ENCODE peak calls at places on chromosomes 11 and 22, in six cellular contexts. T is A549, D is dorsolateral prefrontal cortex, P is Peyer's patch, B is foreskin fibroblast, M is K562. V is an unnamed sample.

GRCh38 chr11:33515347-33515746 is 185.3 kb downstream of the C11orf91 start:
- DNase-seq in T (no peak), D (no peak), P (no peak), B (peak), M (no peak), V (no peak)

GRCh38 chr22:39283312-39284141 is 35.9 kb downstream of the RPL3 start:
- DNase-seq in T (no peak), D (peak), P (no peak), B (no peak), M (peak), V (peak)

GRCh38 chr11:20162340-20162739 is 2.1 kb upstream of the DBX1 start:
- DNase-seq in T (no peak), D (no peak), P (no peak), B (no peak), M (no peak), V (no peak)

GRCh38 chr22:31615940-31616314 is 46.1 kb downstream of the PISD start:
- DNase-seq in T (no peak), D (no peak), P (no peak), B (no peak), M (no peak), V (no peak)

GRCh38 chr11:47867821-47868220 is 19.7 kb upstream of the NUP160 start:
- DNase-seq in T (no peak), D (no peak), P (no peak), B (no peak), M (no peak), V (peak)

GRCh38 chr11:5336331-5336730 is 7.0 kb downstream of the OR51B5 start:
- DNase-seq in T (no peak), D (no peak), P (no peak), B (peak), M (peak), V (peak)

GRCh38 chr11:71267807-71268421 is 15.5 kb upstream of the SHANK2 start:
- DNase-seq in T (no peak), D (no peak), P (no peak), B (no peak), M (no peak), V (no peak)

GRCh38 chr11:83694191-83694905 is 408.2 kb upstream of the CCDC90B start:
- DNase-seq in T (no peak), D (no peak), P (no peak), B (no peak), M (no peak), V (no peak)

GRCh38 chr11:85685131-85685819 is 720 bp downstream of the CCDC89 start:
- DNase-seq in T (no peak), D (peak), P (no peak), B (peak), M (no peak), V (peak)

GRCh38 chr11:31780078-31780971 is 30.8 kb downstream of the PAX6 start:
- DNase-seq in T (no peak), D (no peak), P (no peak), B (no peak), M (no peak), V (no peak)

GRCh38 chr11:117887431-117888139 is 11.1 kb upstream of the FXYD6 start:
- DNase-seq in T (no peak), D (no peak), P (no peak), B (no peak), M (no peak), V (no peak)

GRCh38 chr11:7457211-7457610 is 28.1 kb upstream of the OLFML1 start:
- DNase-seq in T (no peak), D (no peak), P (no peak), B (peak), M (no peak), V (no peak)

GRCh38 chr22:38965614-38966378 is 8.4 kb downstream of the APOBEC3A start:
- DNase-seq in T (no peak), D (no peak), P (no peak), B (no peak), M (peak), V (no peak)

GRCh38 chr11:62611705-62612365 is 740 bp downstream of the EML3 start:
- DNase-seq in T (peak), D (peak), P (peak), B (peak), M (peak), V (peak)
- TF ChIP-seq CTCF in T (no peak), D (no peak), P (peak), B (no peak), M (no peak), V (peak)

GRCh38 chr22:35637943-35638342 is 10.3 kb upstream of the APOL6 start:
- DNase-seq in T (no peak), D (no peak), P (no peak), B (no peak), M (no peak), V (no peak)
- H3K4me3 ChIP-seq in T (no peak), D (no peak), P (no peak), B (no peak), M (no peak), V (peak)

GRCh38 chr11:2166091-2166851 is 5.3 kb upstream of the INS start:
- DNase-seq in T (no peak), D (no peak), P (no peak), B (no peak), M (peak), V (peak)
- TF ChIP-seq CTCF in T (peak), D (peak), P (peak), B (peak), M (peak), V (peak)

DNA sequence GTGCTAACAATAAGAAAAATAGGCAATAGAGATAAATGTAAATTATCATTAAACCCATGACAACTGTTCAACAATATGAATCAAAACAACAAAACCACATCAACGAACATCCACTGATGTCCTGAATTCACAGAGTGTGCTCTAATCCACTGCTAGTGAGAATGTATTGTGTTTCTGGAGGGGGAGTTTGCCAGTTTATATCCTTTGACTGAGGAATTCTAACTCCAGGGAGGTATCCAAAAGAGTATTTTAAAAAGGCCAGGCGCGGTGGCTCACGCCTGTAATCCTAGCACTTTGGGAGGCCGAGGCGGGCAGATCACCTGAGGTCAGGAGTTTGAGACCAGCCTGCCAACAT is 1.7 kb upstream of the WEE1 start:
- DNase-seq in T (no peak), D (no peak), P (no peak), B (no peak), M (no peak), V (no peak)
- H3K4me3 ChIP-seq in T (no peak), D (no peak), P (no peak), B (no peak), M (no peak), V (no peak)

GRCh38 chr11:115911656-115912055 is 407.4 kb upstream of the CADM1 start:
- DNase-seq in T (no peak), D (no peak), P (no peak), B (no peak), M (no peak), V (peak)

GRCh38 chr11:115910379-115910778 is 406.2 kb upstream of the CADM1 start:
- DNase-seq in T (no peak), D (no peak), P (no peak), B (no peak), M (no peak), V (peak)

GRCh38 chr11:115916596-115916995 is 412.4 kb upstream of the CADM1 start:
- DNase-seq in T (no peak), D (no peak), P (no peak), B (no peak), M (no peak), V (no peak)

DNA sequence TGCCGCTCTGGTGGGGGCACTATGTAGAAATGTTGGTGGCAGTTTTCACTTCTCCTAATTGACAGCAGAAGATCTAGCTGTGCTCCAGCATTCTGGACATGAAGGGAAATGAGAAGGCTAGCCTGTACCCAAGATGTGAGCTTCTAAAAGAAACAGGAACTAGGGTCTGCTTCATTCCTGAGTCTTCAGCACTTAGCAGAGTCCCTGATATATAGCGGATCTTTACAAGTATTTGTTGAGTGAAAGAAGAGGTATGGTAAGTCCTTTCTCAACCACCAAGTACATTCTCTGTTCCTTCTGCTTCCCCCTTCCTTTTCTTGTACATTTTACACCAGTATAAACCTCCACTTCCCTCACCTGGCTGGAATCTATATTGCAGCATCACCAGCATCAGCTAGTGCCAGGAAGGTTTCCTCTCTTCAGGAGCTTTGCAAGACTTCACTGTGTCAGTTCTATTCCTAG is 408.3 kb upstream of the CADM1 start:
- DNase-seq in T (no peak), D (no peak), P (no peak), B (no peak), M (no peak), V (peak)
- TF ChIP-seq CTCF in T (no peak), D (no peak), P (peak), B (no peak), M (no peak), V (peak)

DNA sequence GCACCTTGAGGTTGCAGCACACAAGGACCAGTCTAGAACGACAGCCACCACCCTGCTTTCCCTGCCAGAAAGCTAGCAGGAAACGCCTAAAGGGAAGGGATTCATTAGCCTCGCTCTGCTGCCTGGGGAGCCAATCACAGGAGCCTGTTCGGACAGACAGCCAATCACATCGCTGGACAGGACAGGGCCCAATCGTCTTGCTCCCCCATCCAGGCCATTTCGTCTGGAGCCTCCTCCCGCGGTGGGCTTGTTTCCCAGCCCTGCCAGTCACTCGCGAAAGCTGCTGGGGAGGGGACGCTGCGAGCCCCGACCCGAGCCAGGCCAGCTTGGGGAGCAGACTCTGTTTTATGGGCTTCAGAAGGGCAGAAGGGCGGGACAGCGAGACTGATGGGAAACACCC is 79.8 kb upstream of the NCAM1 start:
- DNase-seq in T (peak), D (peak), P (no peak), B (no peak), M (peak), V (peak)
- H3K4me3 ChIP-seq in T (no peak), D (peak), P (no peak), B (peak), M (no peak), V (no peak)

DNA sequence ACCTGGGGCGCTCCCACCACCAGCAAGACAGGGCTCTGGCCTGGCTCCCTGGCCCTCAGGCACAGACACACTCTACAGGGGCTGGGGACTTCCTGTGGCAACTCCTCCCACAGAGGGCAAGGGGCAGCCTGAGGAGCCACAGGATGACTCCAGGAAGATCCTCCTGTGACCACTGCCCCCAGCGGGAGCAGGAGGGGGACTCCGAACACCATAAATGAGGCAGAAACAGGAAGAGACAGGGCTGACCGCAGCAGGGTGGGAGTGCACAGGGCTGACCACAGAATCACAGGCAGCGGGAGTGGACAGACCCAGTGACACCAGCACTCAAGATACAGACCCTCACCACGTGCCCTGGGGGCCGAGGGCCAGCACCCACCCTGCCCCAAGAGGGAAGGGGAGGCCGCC is 10.8 kb downstream of the ARAP1 start:
- DNase-seq in T (no peak), D (no peak), P (no peak), B (no peak), M (peak), V (no peak)
- TF ChIP-seq CTCF in T (no peak), D (no peak), P (no peak), B (no peak), M (peak), V (no peak)

DNA sequence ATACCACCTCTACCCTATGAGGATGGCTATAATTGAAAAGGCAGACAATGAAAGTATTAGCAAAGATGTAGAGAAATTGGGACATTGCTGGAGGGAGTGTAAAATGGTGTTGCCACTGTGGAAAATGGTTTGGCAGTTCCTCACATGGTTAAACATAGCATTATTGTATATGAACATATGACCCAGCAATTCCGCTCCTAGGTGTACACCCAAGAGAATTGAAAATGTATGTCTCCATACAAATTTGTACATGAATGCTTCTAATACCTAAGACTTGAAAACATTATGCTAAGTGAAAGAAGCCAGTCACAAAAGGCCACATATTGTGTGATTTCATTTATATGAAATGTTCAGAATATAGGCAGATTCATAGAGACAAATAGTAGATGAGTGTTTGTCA is 10.0 kb downstream of the SLCO2B1 start:
- DNase-seq in T (no peak), D (no peak), P (no peak), B (no peak), M (no peak), V (no peak)
- H3K4me3 ChIP-seq in T (no peak), D (no peak), P (no peak), B (no peak), M (no peak), V (no peak)